ENCODE peak calls at places on chromosomes 16 and 17, in six cellular contexts. One of them, this sample, is unnamed.

GRCh38 chr16:69761983-69762842 is at the start of gene WWP2:
- DNase-seq in AG08395: peak
- DNase-seq in transverse colon: peak
- DNase-seq in activated CD4-positive, alpha-beta T cell treated with anti-CD3 and anti-CD28 coated beads for 24 hours: peak
- DNase-seq in T-helper 2 cell: peak
- DNase-seq in NCI-H1436 treated with DMSO at 0.1 percent for 48 hours: no peak
- DNase-seq in this sample: no peak

GRCh38 chr17:16171613-16172012 is 43.7 kb downstream of the NCOR1 start:
- DNase-seq in AG08395: no peak
- DNase-seq in transverse colon: no peak
- DNase-seq in activated CD4-positive, alpha-beta T cell treated with anti-CD3 and anti-CD28 coated beads for 24 hours: no peak
- DNase-seq in T-helper 2 cell: no peak
- DNase-seq in NCI-H1436 treated with DMSO at 0.1 percent for 48 hours: no peak
- DNase-seq in this sample: no peak

GRCh38 chr17:56292010-56292409 is 138.7 kb downstream of the ANKFN1 start:
- DNase-seq in AG08395: peak
- DNase-seq in transverse colon: no peak
- DNase-seq in activated CD4-positive, alpha-beta T cell treated with anti-CD3 and anti-CD28 coated beads for 24 hours: no peak
- DNase-seq in T-helper 2 cell: no peak
- DNase-seq in NCI-H1436 treated with DMSO at 0.1 percent for 48 hours: no peak
- DNase-seq in this sample: peak

GRCh38 chr16:8229011-8229520 is 361.2 kb downstream of the TMEM114 start:
- DNase-seq in AG08395: no peak
- DNase-seq in transverse colon: no peak
- DNase-seq in activated CD4-positive, alpha-beta T cell treated with anti-CD3 and anti-CD28 coated beads for 24 hours: no peak
- DNase-seq in T-helper 2 cell: no peak
- DNase-seq in NCI-H1436 treated with DMSO at 0.1 percent for 48 hours: no peak
- DNase-seq in this sample: no peak

GRCh38 chr17:30351730-30352129 is 17.9 kb upstream of the TMIGD1 start:
- DNase-seq in AG08395: no peak
- DNase-seq in transverse colon: no peak
- DNase-seq in activated CD4-positive, alpha-beta T cell treated with anti-CD3 and anti-CD28 coated beads for 24 hours: no peak
- DNase-seq in T-helper 2 cell: no peak
- DNase-seq in NCI-H1436 treated with DMSO at 0.1 percent for 48 hours: no peak
- DNase-seq in this sample: no peak

GRCh38 chr16:67995423-67995822 is 3.9 kb downstream of the DPEP2 start:
- DNase-seq in AG08395: no peak
- DNase-seq in transverse colon: no peak
- DNase-seq in activated CD4-positive, alpha-beta T cell treated with anti-CD3 and anti-CD28 coated beads for 24 hours: no peak
- DNase-seq in T-helper 2 cell: no peak
- DNase-seq in NCI-H1436 treated with DMSO at 0.1 percent for 48 hours: no peak
- DNase-seq in this sample: peak

GRCh38 chr17:12927541-12928425 is 90.0 kb downstream of the ELAC2 start:
- DNase-seq in AG08395: no peak
- DNase-seq in transverse colon: no peak
- DNase-seq in activated CD4-positive, alpha-beta T cell treated with anti-CD3 and anti-CD28 coated beads for 24 hours: no peak
- DNase-seq in T-helper 2 cell: no peak
- DNase-seq in NCI-H1436 treated with DMSO at 0.1 percent for 48 hours: no peak
- DNase-seq in this sample: no peak

GRCh38 chr17:12983986-12984932 is 33.6 kb downstream of the ELAC2 start:
- DNase-seq in AG08395: peak
- DNase-seq in transverse colon: peak
- DNase-seq in activated CD4-positive, alpha-beta T cell treated with anti-CD3 and anti-CD28 coated beads for 24 hours: no peak
- DNase-seq in T-helper 2 cell: no peak
- DNase-seq in NCI-H1436 treated with DMSO at 0.1 percent for 48 hours: no peak
- DNase-seq in this sample: peak

GRCh38 chr17:19331553-19332245 is 30.8 kb downstream of the B9D1 start:
- DNase-seq in AG08395: no peak
- DNase-seq in transverse colon: no peak
- DNase-seq in activated CD4-positive, alpha-beta T cell treated with anti-CD3 and anti-CD28 coated beads for 24 hours: no peak
- DNase-seq in T-helper 2 cell: no peak
- DNase-seq in NCI-H1436 treated with DMSO at 0.1 percent for 48 hours: no peak
- DNase-seq in this sample: no peak

GRCh38 chr16:27671410-27671809 is 121.5 kb downstream of the KATNIP start:
- DNase-seq in AG08395: no peak
- DNase-seq in transverse colon: no peak
- DNase-seq in activated CD4-positive, alpha-beta T cell treated with anti-CD3 and anti-CD28 coated beads for 24 hours: no peak
- DNase-seq in T-helper 2 cell: no peak
- DNase-seq in NCI-H1436 treated with DMSO at 0.1 percent for 48 hours: no peak
- DNase-seq in this sample: no peak

GRCh38 chr16:15981382-15981781 is 32.0 kb downstream of the ABCC1 start:
- DNase-seq in AG08395: no peak
- DNase-seq in transverse colon: no peak
- DNase-seq in activated CD4-positive, alpha-beta T cell treated with anti-CD3 and anti-CD28 coated beads for 24 hours: no peak
- DNase-seq in T-helper 2 cell: no peak
- DNase-seq in NCI-H1436 treated with DMSO at 0.1 percent for 48 hours: no peak
- DNase-seq in this sample: no peak

GRCh38 chr17:69900829-69901228 is 174.2 kb upstream of the KCNJ16 start:
- DNase-seq in AG08395: no peak
- DNase-seq in transverse colon: no peak
- DNase-seq in activated CD4-positive, alpha-beta T cell treated with anti-CD3 and anti-CD28 coated beads for 24 hours: no peak
- DNase-seq in T-helper 2 cell: no peak
- DNase-seq in NCI-H1436 treated with DMSO at 0.1 percent for 48 hours: no peak
- DNase-seq in this sample: no peak

GRCh38 chr16:88387941-88388627 is 5.3 kb downstream of the ZNF469 start:
- DNase-seq in AG08395: peak
- DNase-seq in transverse colon: peak
- DNase-seq in activated CD4-positive, alpha-beta T cell treated with anti-CD3 and anti-CD28 coated beads for 24 hours: no peak
- DNase-seq in T-helper 2 cell: no peak
- DNase-seq in NCI-H1436 treated with DMSO at 0.1 percent for 48 hours: no peak
- DNase-seq in this sample: no peak

GRCh38 chr16:56848955-56849689 is 15.9 kb upstream of the SLC12A3 start:
- DNase-seq in AG08395: peak
- DNase-seq in transverse colon: no peak
- DNase-seq in activated CD4-positive, alpha-beta T cell treated with anti-CD3 and anti-CD28 coated beads for 24 hours: no peak
- DNase-seq in T-helper 2 cell: no peak
- DNase-seq in NCI-H1436 treated with DMSO at 0.1 percent for 48 hours: no peak
- DNase-seq in this sample: peak

GRCh38 chr17:5329784-5330557 is 47.9 kb downstream of the RABEP1 start:
- DNase-seq in AG08395: no peak
- DNase-seq in transverse colon: no peak
- DNase-seq in activated CD4-positive, alpha-beta T cell treated with anti-CD3 and anti-CD28 coated beads for 24 hours: no peak
- DNase-seq in T-helper 2 cell: no peak
- DNase-seq in NCI-H1436 treated with DMSO at 0.1 percent for 48 hours: no peak
- DNase-seq in this sample: no peak

GRCh38 chr16:49499018-49499785 is 125.6 kb downstream of the C16orf78 start:
- DNase-seq in AG08395: no peak
- DNase-seq in transverse colon: no peak
- DNase-seq in activated CD4-positive, alpha-beta T cell treated with anti-CD3 and anti-CD28 coated beads for 24 hours: no peak
- DNase-seq in T-helper 2 cell: no peak
- DNase-seq in NCI-H1436 treated with DMSO at 0.1 percent for 48 hours: no peak
- DNase-seq in this sample: no peak

GRCh38 chr16:23359092-23359760 is 57.1 kb downstream of the SCNN1B start:
- DNase-seq in AG08395: no peak
- DNase-seq in transverse colon: no peak
- DNase-seq in activated CD4-positive, alpha-beta T cell treated with anti-CD3 and anti-CD28 coated beads for 24 hours: no peak
- DNase-seq in T-helper 2 cell: no peak
- DNase-seq in NCI-H1436 treated with DMSO at 0.1 percent for 48 hours: no peak
- DNase-seq in this sample: no peak

GRCh38 chr16:66495440-66495839 is 54.5 kb downstream of the TK2 start:
- DNase-seq in AG08395: no peak
- DNase-seq in transverse colon: no peak
- DNase-seq in activated CD4-positive, alpha-beta T cell treated with anti-CD3 and anti-CD28 coated beads for 24 hours: no peak
- DNase-seq in T-helper 2 cell: no peak
- DNase-seq in NCI-H1436 treated with DMSO at 0.1 percent for 48 hours: no peak
- DNase-seq in this sample: no peak

GRCh38 chr17:70137451-70138230 is 31.7 kb upstream of the KCNJ2 start:
- DNase-seq in AG08395: peak
- DNase-seq in transverse colon: peak
- DNase-seq in activated CD4-positive, alpha-beta T cell treated with anti-CD3 and anti-CD28 coated beads for 24 hours: peak
- DNase-seq in T-helper 2 cell: no peak
- DNase-seq in NCI-H1436 treated with DMSO at 0.1 percent for 48 hours: no peak
- DNase-seq in this sample: peak

GRCh38 chr17:50222922-50223321 is 21.5 kb upstream of the COL1A1 start:
- DNase-seq in AG08395: no peak
- DNase-seq in transverse colon: no peak
- DNase-seq in activated CD4-positive, alpha-beta T cell treated with anti-CD3 and anti-CD28 coated beads for 24 hours: no peak
- DNase-seq in T-helper 2 cell: no peak
- DNase-seq in NCI-H1436 treated with DMSO at 0.1 percent for 48 hours: no peak
- DNase-seq in this sample: no peak

GRCh38 chr17:73347355-73347754 is 35.6 kb upstream of the CDC42EP4 start:
- DNase-seq in AG08395: no peak
- DNase-seq in transverse colon: no peak
- DNase-seq in activated CD4-positive, alpha-beta T cell treated with anti-CD3 and anti-CD28 coated beads for 24 hours: no peak
- DNase-seq in T-helper 2 cell: no peak
- DNase-seq in NCI-H1436 treated with DMSO at 0.1 percent for 48 hours: no peak
- DNase-seq in this sample: no peak

GRCh38 chr16:398551-399277 is 1.7 kb downstream of the NME4 start:
- DNase-seq in AG08395: no peak
- DNase-seq in transverse colon: no peak
- DNase-seq in activated CD4-positive, alpha-beta T cell treated with anti-CD3 and anti-CD28 coated beads for 24 hours: no peak
- DNase-seq in T-helper 2 cell: no peak
- DNase-seq in NCI-H1436 treated with DMSO at 0.1 percent for 48 hours: no peak
- DNase-seq in this sample: no peak

GRCh38 chr17:8079291-8080207 is 8.0 kb downstream of the ALOX12B start:
- DNase-seq in AG08395: peak
- DNase-seq in transverse colon: peak
- DNase-seq in activated CD4-positive, alpha-beta T cell treated with anti-CD3 and anti-CD28 coated beads for 24 hours: peak
- DNase-seq in T-helper 2 cell: peak
- DNase-seq in NCI-H1436 treated with DMSO at 0.1 percent for 48 hours: peak
- DNase-seq in this sample: no peak